ENCODE peak calls at places on chromosomes 13 and 19, in ten cellular contexts. One of them, this sample, is unnamed.

GRCh38 chr19:55406869-55407624 is 541 bp downstream of the UBE2S start:
- DNase-seq in AG10803: peak; percentile 34
- DNase-seq in H9: no peak
- DNase-seq in astrocyte of the cerebellum: no peak
- DNase-seq in lower lobe of right lung: no peak
- DNase-seq in cardiac fibroblast: peak; percentile 43
- DNase-seq in uterus: no peak
- DNase-seq in tibial nerve: no peak
- DNase-seq in SK-N-SH: peak; percentile 70
- DNase-seq in RWPE1: peak; percentile 34
- DNase-seq in this sample: no peak

GRCh38 chr13:110414283-110414682 is 107.2 kb downstream of the COL4A2 start:
- DNase-seq in AG10803: no peak
- DNase-seq in H9: no peak
- DNase-seq in astrocyte of the cerebellum: no peak
- DNase-seq in lower lobe of right lung: no peak
- DNase-seq in cardiac fibroblast: no peak
- DNase-seq in uterus: no peak
- DNase-seq in tibial nerve: no peak
- DNase-seq in SK-N-SH: no peak
- DNase-seq in RWPE1: no peak
- DNase-seq in this sample: no peak

GRCh38 chr19:46603752-46604241 is 2.7 kb downstream of the CALM3 start:
- DNase-seq in AG10803: no peak
- DNase-seq in H9: no peak
- DNase-seq in astrocyte of the cerebellum: no peak
- DNase-seq in lower lobe of right lung: peak; percentile 32
- DNase-seq in cardiac fibroblast: no peak
- DNase-seq in uterus: no peak
- DNase-seq in tibial nerve: no peak
- DNase-seq in SK-N-SH: peak; percentile 42
- DNase-seq in RWPE1: no peak
- DNase-seq in this sample: peak; percentile 25

GRCh38 chr19:23972161-23972560 is 57.5 kb downstream of the ZNF726 start:
- DNase-seq in AG10803: no peak
- DNase-seq in H9: no peak
- DNase-seq in astrocyte of the cerebellum: no peak
- DNase-seq in lower lobe of right lung: no peak
- DNase-seq in cardiac fibroblast: no peak
- DNase-seq in uterus: no peak
- DNase-seq in tibial nerve: no peak
- DNase-seq in SK-N-SH: peak; percentile 6
- DNase-seq in RWPE1: no peak
- DNase-seq in this sample: no peak

GRCh38 chr19:46604781-46605355 is 3.7 kb downstream of the CALM3 start:
- DNase-seq in AG10803: no peak
- DNase-seq in H9: no peak
- DNase-seq in astrocyte of the cerebellum: no peak
- DNase-seq in lower lobe of right lung: peak; percentile 28
- DNase-seq in cardiac fibroblast: no peak
- DNase-seq in uterus: no peak
- DNase-seq in tibial nerve: no peak
- DNase-seq in SK-N-SH: peak; percentile 65
- DNase-seq in RWPE1: no peak
- DNase-seq in this sample: no peak

GRCh38 chr19:30229524-30230174 is 142.5 kb upstream of the ZNF536 start:
- DNase-seq in AG10803: no peak
- DNase-seq in H9: no peak
- DNase-seq in astrocyte of the cerebellum: no peak
- DNase-seq in lower lobe of right lung: no peak
- DNase-seq in cardiac fibroblast: no peak
- DNase-seq in uterus: no peak
- DNase-seq in tibial nerve: no peak
- DNase-seq in SK-N-SH: peak; percentile 78
- DNase-seq in RWPE1: no peak
- DNase-seq in this sample: no peak

GRCh38 chr19:4878491-4878968 is 11.1 kb upstream of the PLIN3 start:
- DNase-seq in AG10803: no peak
- DNase-seq in H9: peak; percentile 31
- DNase-seq in astrocyte of the cerebellum: no peak
- DNase-seq in lower lobe of right lung: no peak
- DNase-seq in cardiac fibroblast: no peak
- DNase-seq in uterus: no peak
- DNase-seq in tibial nerve: no peak
- DNase-seq in SK-N-SH: no peak
- DNase-seq in RWPE1: no peak
- DNase-seq in this sample: no peak

GRCh38 chr13:20142927-20143480 is 17.8 kb downstream of the GJA3 start:
- DNase-seq in AG10803: no peak
- DNase-seq in H9: no peak
- DNase-seq in astrocyte of the cerebellum: no peak
- DNase-seq in lower lobe of right lung: no peak
- DNase-seq in cardiac fibroblast: no peak
- DNase-seq in uterus: no peak
- DNase-seq in tibial nerve: no peak
- DNase-seq in SK-N-SH: no peak
- DNase-seq in RWPE1: no peak
- DNase-seq in this sample: no peak

GRCh38 chr13:75744127-75744526 is 108.0 kb downstream of the LMO7 start:
- DNase-seq in AG10803: no peak
- DNase-seq in H9: no peak
- DNase-seq in astrocyte of the cerebellum: no peak
- DNase-seq in lower lobe of right lung: no peak
- DNase-seq in cardiac fibroblast: no peak
- DNase-seq in uterus: no peak
- DNase-seq in tibial nerve: no peak
- DNase-seq in SK-N-SH: no peak
- DNase-seq in RWPE1: no peak
- DNase-seq in this sample: no peak

GRCh38 chr19:1481224-1481892 is 2.3 kb upstream of the C19orf25 start:
- DNase-seq in AG10803: no peak
- DNase-seq in H9: peak; percentile 27
- DNase-seq in astrocyte of the cerebellum: no peak
- DNase-seq in lower lobe of right lung: no peak
- DNase-seq in cardiac fibroblast: no peak
- DNase-seq in uterus: no peak
- DNase-seq in tibial nerve: no peak
- DNase-seq in SK-N-SH: no peak
- DNase-seq in RWPE1: no peak
- DNase-seq in this sample: no peak

GRCh38 chr19:48868196-48868886 is at the start of gene PLEKHA4:
- DNase-seq in AG10803: peak; percentile 51
- DNase-seq in H9: peak; percentile 57
- DNase-seq in astrocyte of the cerebellum: no peak
- DNase-seq in lower lobe of right lung: peak; percentile 58
- DNase-seq in cardiac fibroblast: peak; percentile 50
- DNase-seq in uterus: peak; percentile 89
- DNase-seq in tibial nerve: peak; percentile 67
- DNase-seq in SK-N-SH: peak; percentile 63
- DNase-seq in RWPE1: no peak
- DNase-seq in this sample: no peak

GRCh38 chr13:98975822-98976261 is 2.0 kb downstream of the DOCK9 start:
- DNase-seq in AG10803: peak; percentile 43
- DNase-seq in H9: no peak
- DNase-seq in astrocyte of the cerebellum: no peak
- DNase-seq in lower lobe of right lung: no peak
- DNase-seq in cardiac fibroblast: peak; percentile 41
- DNase-seq in uterus: no peak
- DNase-seq in tibial nerve: no peak
- DNase-seq in SK-N-SH: no peak
- DNase-seq in RWPE1: no peak
- DNase-seq in this sample: no peak
- TF ChIP-seq CTCF in AG10803: no peak
- TF ChIP-seq CTCF in H9: no peak
- TF ChIP-seq CTCF in astrocyte of the cerebellum: no peak
- TF ChIP-seq CTCF in lower lobe of right lung: no peak
- TF ChIP-seq CTCF in cardiac fibroblast: no peak
- TF ChIP-seq CTCF in uterus: no peak
- TF ChIP-seq CTCF in tibial nerve: no peak
- TF ChIP-seq CTCF in SK-N-SH: no peak
- TF ChIP-seq CTCF in RWPE1: no peak
- TF ChIP-seq CTCF in this sample: no peak

GRCh38 chr19:17180997-17181702 is 34.0 kb upstream of the USE1 start:
- DNase-seq in AG10803: no peak
- DNase-seq in H9: peak; percentile 66
- DNase-seq in astrocyte of the cerebellum: no peak
- DNase-seq in lower lobe of right lung: no peak
- DNase-seq in cardiac fibroblast: no peak
- DNase-seq in uterus: no peak
- DNase-seq in tibial nerve: no peak
- DNase-seq in SK-N-SH: no peak
- DNase-seq in RWPE1: no peak
- DNase-seq in this sample: no peak

GRCh38 chr19:17184381-17184841 is 30.7 kb upstream of the USE1 start:
- DNase-seq in AG10803: no peak
- DNase-seq in H9: no peak
- DNase-seq in astrocyte of the cerebellum: no peak
- DNase-seq in lower lobe of right lung: no peak
- DNase-seq in cardiac fibroblast: no peak
- DNase-seq in uterus: no peak
- DNase-seq in tibial nerve: no peak
- DNase-seq in SK-N-SH: no peak
- DNase-seq in RWPE1: no peak
- DNase-seq in this sample: no peak

GRCh38 chr19:17183858-17184271 is 31.3 kb upstream of the USE1 start:
- DNase-seq in AG10803: no peak
- DNase-seq in H9: no peak
- DNase-seq in astrocyte of the cerebellum: no peak
- DNase-seq in lower lobe of right lung: no peak
- DNase-seq in cardiac fibroblast: no peak
- DNase-seq in uterus: no peak
- DNase-seq in tibial nerve: no peak
- DNase-seq in SK-N-SH: no peak
- DNase-seq in RWPE1: no peak
- DNase-seq in this sample: no peak

GRCh38 chr19:17185590-17185989 is 29.6 kb upstream of the USE1 start:
- DNase-seq in AG10803: no peak
- DNase-seq in H9: no peak
- DNase-seq in astrocyte of the cerebellum: no peak
- DNase-seq in lower lobe of right lung: no peak
- DNase-seq in cardiac fibroblast: no peak
- DNase-seq in uterus: no peak
- DNase-seq in tibial nerve: no peak
- DNase-seq in SK-N-SH: no peak
- DNase-seq in RWPE1: no peak
- DNase-seq in this sample: no peak

GRCh38 chr19:17183271-17183757 is 31.8 kb upstream of the USE1 start:
- DNase-seq in AG10803: no peak
- DNase-seq in H9: no peak
- DNase-seq in astrocyte of the cerebellum: no peak
- DNase-seq in lower lobe of right lung: no peak
- DNase-seq in cardiac fibroblast: no peak
- DNase-seq in uterus: no peak
- DNase-seq in tibial nerve: no peak
- DNase-seq in SK-N-SH: no peak
- DNase-seq in RWPE1: no peak
- DNase-seq in this sample: no peak
- TF ChIP-seq CTCF in AG10803: no peak
- TF ChIP-seq CTCF in H9: peak; percentile 35
- TF ChIP-seq CTCF in astrocyte of the cerebellum: peak; percentile 6
- TF ChIP-seq CTCF in lower lobe of right lung: no peak
- TF ChIP-seq CTCF in cardiac fibroblast: no peak
- TF ChIP-seq CTCF in uterus: no peak
- TF ChIP-seq CTCF in tibial nerve: no peak
- TF ChIP-seq CTCF in SK-N-SH: no peak
- TF ChIP-seq CTCF in RWPE1: no peak
- TF ChIP-seq CTCF in this sample: no peak

DNA sequence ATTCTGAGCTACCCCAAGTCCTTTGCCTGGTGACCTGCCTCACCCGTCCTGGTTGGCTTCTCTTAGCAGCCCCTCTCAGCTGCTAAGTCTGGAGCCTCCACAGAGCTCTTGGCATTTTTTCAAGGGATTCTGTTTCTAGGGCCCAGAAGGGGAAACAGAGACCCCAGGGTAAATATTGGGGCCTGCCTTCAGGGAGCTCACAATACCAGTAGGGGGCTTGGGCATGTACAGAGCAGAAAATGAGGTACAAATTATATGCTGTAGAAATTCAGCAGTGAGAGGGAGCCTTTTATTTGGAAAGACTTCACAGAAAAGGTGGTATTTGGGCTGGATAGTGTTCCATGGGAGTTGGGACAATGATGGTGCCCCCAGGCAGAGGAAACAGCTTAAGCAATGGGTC is 3.7 kb downstream of the SAMD4B start:
- DNase-seq in AG10803: no peak
- DNase-seq in H9: no peak
- DNase-seq in astrocyte of the cerebellum: no peak
- DNase-seq in lower lobe of right lung: no peak
- DNase-seq in cardiac fibroblast: no peak
- DNase-seq in uterus: no peak
- DNase-seq in tibial nerve: no peak
- DNase-seq in SK-N-SH: no peak
- DNase-seq in RWPE1: no peak
- DNase-seq in this sample: no peak
- TF ChIP-seq CTCF in AG10803: peak; percentile 13
- TF ChIP-seq CTCF in H9: peak; percentile 15
- TF ChIP-seq CTCF in astrocyte of the cerebellum: peak; percentile 17
- TF ChIP-seq CTCF in lower lobe of right lung: no peak
- TF ChIP-seq CTCF in cardiac fibroblast: no peak
- TF ChIP-seq CTCF in uterus: no peak
- TF ChIP-seq CTCF in tibial nerve: no peak
- TF ChIP-seq CTCF in SK-N-SH: no peak
- TF ChIP-seq CTCF in RWPE1: no peak
- TF ChIP-seq CTCF in this sample: no peak

GRCh38 chr19:7923295-7924191 is 2.4 kb downstream of the CTXN1 start:
- DNase-seq in AG10803: no peak
- DNase-seq in H9: no peak
- DNase-seq in astrocyte of the cerebellum: no peak
- DNase-seq in lower lobe of right lung: no peak
- DNase-seq in cardiac fibroblast: no peak
- DNase-seq in uterus: peak; percentile 74
- DNase-seq in tibial nerve: no peak
- DNase-seq in SK-N-SH: no peak
- DNase-seq in RWPE1: no peak
- DNase-seq in this sample: peak; percentile 24

GRCh38 chr19:7920520-7921301 is 573 bp downstream of the SNAPC2 start:
- DNase-seq in AG10803: peak; percentile 98
- DNase-seq in H9: peak; percentile 97
- DNase-seq in astrocyte of the cerebellum: peak; percentile 91
- DNase-seq in lower lobe of right lung: peak; percentile 100
- DNase-seq in cardiac fibroblast: peak; percentile 99
- DNase-seq in uterus: peak; percentile 99
- DNase-seq in tibial nerve: peak; percentile 100
- DNase-seq in SK-N-SH: peak; percentile 97
- DNase-seq in RWPE1: peak; percentile 95
- DNase-seq in this sample: peak; percentile 99

GRCh38 chr19:7922841-7923205 is 2.7 kb downstream of the SNAPC2 start:
- DNase-seq in AG10803: no peak
- DNase-seq in H9: no peak
- DNase-seq in astrocyte of the cerebellum: no peak
- DNase-seq in lower lobe of right lung: no peak
- DNase-seq in cardiac fibroblast: no peak
- DNase-seq in uterus: no peak
- DNase-seq in tibial nerve: no peak
- DNase-seq in SK-N-SH: no peak
- DNase-seq in RWPE1: no peak
- DNase-seq in this sample: peak; percentile 16

GRCh38 chr19:7921302-7921954 is 1.3 kb downstream of the SNAPC2 start:
- DNase-seq in AG10803: no peak
- DNase-seq in H9: no peak
- DNase-seq in astrocyte of the cerebellum: no peak
- DNase-seq in lower lobe of right lung: no peak
- DNase-seq in cardiac fibroblast: no peak
- DNase-seq in uterus: no peak
- DNase-seq in tibial nerve: no peak
- DNase-seq in SK-N-SH: no peak
- DNase-seq in RWPE1: no peak
- DNase-seq in this sample: peak; percentile 17

GRCh38 chr19:7921955-7922840 is 2.1 kb downstream of the SNAPC2 start:
- DNase-seq in AG10803: no peak
- DNase-seq in H9: no peak
- DNase-seq in astrocyte of the cerebellum: no peak
- DNase-seq in lower lobe of right lung: peak; percentile 49
- DNase-seq in cardiac fibroblast: no peak
- DNase-seq in uterus: no peak
- DNase-seq in tibial nerve: no peak
- DNase-seq in SK-N-SH: no peak
- DNase-seq in RWPE1: no peak
- DNase-seq in this sample: no peak
- TF ChIP-seq CTCF in AG10803: no peak
- TF ChIP-seq CTCF in H9: peak; percentile 26
- TF ChIP-seq CTCF in astrocyte of the cerebellum: no peak
- TF ChIP-seq CTCF in lower lobe of right lung: no peak
- TF ChIP-seq CTCF in cardiac fibroblast: no peak
- TF ChIP-seq CTCF in uterus: no peak
- TF ChIP-seq CTCF in tibial nerve: no peak
- TF ChIP-seq CTCF in SK-N-SH: peak; percentile 6
- TF ChIP-seq CTCF in RWPE1: no peak
- TF ChIP-seq CTCF in this sample: no peak